ENCODE peak calls at places on chromosomes 4 and X, in ten cellular contexts. E is prostate gland, H is BJ, I is cardiac muscle cell, T is GM13976, V is AG04450, R is endothelial cell of umbilical vein, W is uterus, K is H9, B is astrocyte of the cerebellum. N is an unnamed sample.
A peak's percentile ranks its signal among the peaks of the same experiment; 100 is the strongest.

GRCh38 chrX:41327359-41327758 is 6.6 kb upstream of the DDX3X start:
- DNase-seq in W (no peak), R (no peak), B (no peak), H (no peak), E (no peak), T (no peak), K (no peak), V (no peak), I (no peak), N (no peak)

GRCh38 chrX:120774611-120775010 is 101.1 kb downstream of the CT47B1 start:
- DNase-seq in R (no peak), H (no peak), T (no peak), E (no peak), I (no peak), B (no peak), W (no peak), V (no peak), K (no peak), N (no peak)

GRCh38 chr4:2721586-2721985 is 34.5 kb downstream of the TNIP2 start:
- DNase-seq in V (no peak), T (no peak), E (no peak), R (no peak), I (no peak), H (no peak), W (no peak), K (no peak), B (no peak), N (no peak)

GRCh38 chr4:22498866-22499265 is 17.0 kb downstream of the ADGRA3 start:
- DNase-seq in E (no peak), R (no peak), I (no peak), W (no peak), K (no peak), H (no peak), V (no peak), B (no peak), T (no peak), N (no peak)

GRCh38 chrX:119698835-119699234 is 5.9 kb upstream of the SEPTIN6 start:
- DNase-seq in B (peak; percentile 33), I (peak; percentile 63), K (peak; percentile 36), V (no peak), E (no peak), R (peak; percentile 47), W (no peak), T (peak; percentile 47), H (no peak), N (no peak)

GRCh38 chrX:63394872-63395271 is 43.7 kb upstream of the SPIN4 start:
- DNase-seq in K (no peak), R (no peak), H (no peak), E (no peak), V (no peak), T (no peak), W (no peak), B (no peak), I (no peak), N (no peak)

GRCh38 chr4:84733343-84734033 is 150.6 kb downstream of the CDS1 start:
- DNase-seq in H (no peak), K (no peak), T (no peak), V (no peak), B (no peak), E (no peak), R (no peak), W (no peak), I (peak; percentile 88), N (no peak)

GRCh38 chrX:2451456-2452316 is 49.1 kb downstream of the DHRSX start:
- DNase-seq in T (no peak), I (no peak), H (no peak), V (no peak), E (no peak), K (peak; percentile 74), W (no peak), B (peak; percentile 22), R (no peak), N (no peak)

GRCh38 chrX:134256684-134257083 is 19.7 kb downstream of the CCDC160 start:
- DNase-seq in E (no peak), B (no peak), H (no peak), W (no peak), T (no peak), R (no peak), V (no peak), K (no peak), I (no peak), N (no peak)

GRCh38 chrX:11472879-11473278 is 179.7 kb downstream of the AMELX start:
- DNase-seq in E (no peak), V (no peak), I (no peak), W (no peak), T (no peak), K (no peak), R (no peak), H (no peak), B (no peak), N (no peak)

GRCh38 chrX:153768311-153769157 is 4.5 kb downstream of the PLXNB3 start:
- DNase-seq in E (no peak), I (no peak), R (no peak), B (no peak), V (no peak), H (no peak), T (peak; percentile 34), K (peak; percentile 28), W (no peak), N (no peak)

GRCh38 chrX:149504226-149504914 is 736 bp downstream of the IDS start:
- DNase-seq in K (peak; percentile 69), V (no peak), H (no peak), T (peak; percentile 59), I (no peak), E (no peak), W (no peak), B (no peak), R (no peak), N (peak; percentile 80)

DNA sequence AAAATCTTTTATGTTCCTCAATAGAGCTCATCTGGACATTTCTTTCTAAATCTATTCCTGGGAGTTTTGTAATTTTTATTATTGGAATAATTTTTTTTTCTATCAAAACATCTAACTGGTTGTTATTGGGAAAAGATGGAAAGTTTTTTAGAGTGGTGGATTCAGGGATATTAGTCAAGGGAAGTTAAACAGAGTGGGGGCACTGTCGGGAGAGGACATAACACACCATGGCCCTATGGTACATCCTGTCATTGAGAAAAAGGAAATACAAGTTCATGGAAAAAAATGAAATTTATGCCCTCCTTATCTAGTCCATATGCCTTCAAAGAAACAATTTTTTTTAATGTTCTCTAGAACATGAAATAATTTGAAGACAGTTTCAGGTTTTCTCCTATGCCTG is 96.3 kb upstream of the TSPAN5 start:
- DNase-seq in I (no peak), H (no peak), K (no peak), E (no peak), B (no peak), W (no peak), T (no peak), V (no peak), R (peak; percentile 34), N (no peak)
- TF ChIP-seq CTCF in I (no peak), H (no peak), K (no peak), E (no peak), B (no peak), W (no peak), T (no peak), V (no peak), R (no peak), N (no peak)

GRCh38 chr4:167176723-167177367 is 57.4 kb downstream of the SPOCK3 start:
- DNase-seq in I (peak; percentile 21), V (no peak), H (no peak), K (no peak), R (no peak), E (no peak), T (no peak), B (no peak), W (no peak), N (no peak)

GRCh38 chr4:167183036-167183435 is 51.3 kb downstream of the SPOCK3 start:
- DNase-seq in E (no peak), W (no peak), B (no peak), I (no peak), T (no peak), R (no peak), K (no peak), H (no peak), V (no peak), N (no peak)

GRCh38 chr4:167171928-167172327 is 62.4 kb downstream of the SPOCK3 start:
- DNase-seq in I (peak; percentile 35), R (no peak), W (no peak), E (no peak), K (no peak), B (no peak), H (no peak), T (no peak), V (no peak), N (no peak)

GRCh38 chr4:167177925-167178324 is 56.4 kb downstream of the SPOCK3 start:
- DNase-seq in K (no peak), T (no peak), W (no peak), H (no peak), I (peak; percentile 23), R (no peak), E (no peak), B (no peak), V (no peak), N (no peak)
- TF ChIP-seq CTCF in K (no peak), T (no peak), W (no peak), H (no peak), I (no peak), R (no peak), E (no peak), B (no peak), V (no peak), N (no peak)

DNA sequence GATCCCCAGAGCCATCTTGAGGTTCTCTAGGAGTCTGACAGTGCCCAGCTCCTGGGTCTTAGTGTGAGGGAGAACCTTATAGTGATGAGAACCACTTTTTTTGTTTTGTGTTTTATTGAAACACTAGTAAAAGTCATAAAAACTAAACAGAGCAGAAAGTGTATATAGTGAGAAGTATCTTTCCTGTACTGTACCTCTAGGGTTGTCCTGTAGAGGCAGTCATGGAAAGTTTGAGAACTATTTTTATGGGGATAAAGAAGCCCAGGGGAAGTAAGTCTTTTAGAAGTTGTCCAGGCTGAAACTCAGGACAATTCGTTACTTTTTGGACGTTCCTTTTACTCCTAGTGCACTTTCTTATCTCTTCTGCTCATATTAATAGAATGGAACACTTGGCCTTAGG is 40.9 kb downstream of the ADH5 start:
- DNase-seq in W (no peak), E (no peak), K (no peak), R (no peak), H (no peak), I (no peak), T (no peak), B (no peak), V (no peak), N (no peak)
- TF ChIP-seq CTCF in W (no peak), E (no peak), K (no peak), R (no peak), H (peak; percentile 3), I (no peak), T (no peak), B (no peak), V (no peak), N (no peak)

DNA sequence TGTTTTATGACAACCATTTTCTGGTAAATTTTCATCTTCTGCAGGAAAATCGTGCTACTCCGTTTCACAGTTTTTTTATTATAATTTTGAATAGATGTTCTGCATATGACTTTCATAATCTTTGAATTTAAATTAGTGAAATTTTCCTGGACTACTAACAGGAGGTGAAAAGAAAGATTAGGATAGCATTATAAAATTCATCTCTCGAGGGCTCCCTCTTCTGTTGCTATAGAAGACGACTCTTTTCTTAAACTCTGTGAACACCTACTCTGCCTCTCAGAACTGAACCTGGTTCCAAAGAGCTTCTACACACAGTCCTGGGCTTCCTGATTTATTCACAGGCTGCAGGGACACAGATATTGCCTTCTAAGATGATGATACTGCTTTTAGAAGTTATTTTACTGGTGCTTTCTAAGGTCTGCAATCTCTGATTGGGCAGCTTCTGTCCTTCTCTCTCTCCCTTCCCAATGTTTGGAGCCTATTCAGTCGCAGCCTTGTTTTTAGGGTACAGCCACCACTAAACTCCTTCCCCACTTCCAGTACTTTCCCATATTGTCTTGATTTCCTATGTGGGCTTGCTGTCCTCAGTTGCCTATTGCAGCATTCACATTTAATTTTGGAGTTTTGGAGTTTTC is 10.1 kb upstream of the SAP30 start:
- DNase-seq in V (no peak), W (no peak), E (no peak), I (peak; percentile 13), B (no peak), H (no peak), T (no peak), K (no peak), R (peak; percentile 12), N (no peak)
- TF ChIP-seq CTCF in V (peak; percentile 55), W (no peak), E (no peak), I (peak; percentile 48), B (peak; percentile 38), H (peak; percentile 46), T (no peak), K (peak; percentile 57), R (no peak), N (no peak)